ENCODE peak calls at places on chromosomes 5 and 9, in nine cellular contexts. U is SW480; F is K562; Y is Peyer's patch; V is C1 segment of cervical spinal cord; Q is stimulated activated CD4-positive, alpha-beta T cell treated with anti-CD3 and anti-CD28 coated beads, Interleukin-12 subunit alpha, Interleukin-12 subunit beta, amount 100 ng/mL, for 4 hours; B is NCI-H1105 treated with DMSO at 0.1 percent for 48 hours; T is AG04450; H is fibroblast of mammary gland. X is an unnamed sample.

GRCh38 chr5:162288647-162289296 is 221.2 kb downstream of the GABRG2 start:
- DNase-seq in F (no peak), H (no peak), B (no peak), U (no peak), Q (no peak), T (no peak), Y (no peak), V (no peak), X (no peak)

GRCh38 chr9:90801507-90802289 is at the start of gene SYK:
- DNase-seq in T (no peak), V (no peak), Y (peak; percentile 89), U (peak; percentile 79), Q (no peak), H (no peak), B (peak; percentile 66), F (peak; percentile 49), X (no peak)

GRCh38 chr9:133979921-133980863 is 11.9 kb downstream of the VAV2 start:
- DNase-seq in U (no peak), B (no peak), Q (no peak), H (no peak), T (no peak), Y (peak; percentile 46), F (no peak), V (no peak), X (no peak)

GRCh38 chr5:14872070-14872989 is 752 bp upstream of the ANKH start:
- DNase-seq in U (peak; percentile 77), V (peak; percentile 82), B (peak; percentile 24), H (peak; percentile 37), F (peak; percentile 50), Y (peak; percentile 80), Q (peak; percentile 54), T (no peak), X (peak; percentile 28)

GRCh38 chr9:126024581-126025230 is 277.5 kb downstream of the PBX3 start:
- DNase-seq in B (no peak), Q (no peak), V (no peak), F (no peak), Y (peak; percentile 25), T (no peak), U (no peak), H (no peak), X (no peak)

GRCh38 chr5:177234761-177235315 is 68.7 kb downstream of the RAB24 start:
- DNase-seq in H (no peak), F (no peak), B (no peak), T (no peak), U (no peak), V (no peak), Y (no peak), Q (no peak), X (no peak)

GRCh38 chr9:79149585-79149984 is 422.2 kb upstream of the TLE4 start:
- DNase-seq in Q (no peak), B (no peak), H (no peak), V (no peak), U (no peak), T (no peak), Y (no peak), F (no peak), X (no peak)

GRCh38 chr9:116661037-116661954 is 25.8 kb upstream of the TRIM32 start:
- DNase-seq in Y (no peak), Q (no peak), V (peak; percentile 4), H (peak; percentile 83), B (peak; percentile 68), T (peak; percentile 74), U (peak; percentile 75), F (peak; percentile 47), X (peak; percentile 79)

GRCh38 chr5:138180183-138180782 is 1.4 kb downstream of the KIF20A start:
- DNase-seq in U (peak; percentile 75), V (no peak), H (peak; percentile 70), T (peak; percentile 18), B (peak; percentile 57), F (peak; percentile 45), Q (no peak), Y (no peak), X (peak; percentile 71)

GRCh38 chr5:132268698-132269551 is 11.4 kb downstream of the PDLIM4 start:
- DNase-seq in U (no peak), V (no peak), Q (no peak), B (no peak), H (peak; percentile 78), T (no peak), Y (no peak), F (peak; percentile 48), X (peak; percentile 69)

GRCh38 chr9:129398901-129399300 is 220.8 kb upstream of the IER5L start:
- DNase-seq in Y (no peak), Q (no peak), F (no peak), T (no peak), V (no peak), U (no peak), B (no peak), H (no peak), X (no peak)

GRCh38 chr9:130331573-130331972 is 66.0 kb downstream of the HMCN2 start:
- DNase-seq in V (no peak), Q (no peak), Y (no peak), B (no peak), H (peak; percentile 80), T (peak; percentile 55), F (no peak), U (peak; percentile 10), X (peak; percentile 40)

GRCh38 chr5:58455066-58455465 is 4.8 kb downstream of the PLK2 start:
- DNase-seq in H (peak; percentile 73), Q (no peak), F (no peak), T (no peak), Y (no peak), V (no peak), B (no peak), U (no peak), X (no peak)

GRCh38 chr5:98308960-98309359 is 464.5 kb upstream of the RGMB start:
- DNase-seq in Y (no peak), V (no peak), F (no peak), B (no peak), T (no peak), U (no peak), Q (no peak), H (peak; percentile 31), X (peak; percentile 57)

GRCh38 chr5:72955143-72955767 is 586 bp upstream of the FCHO2 start:
- DNase-seq in V (no peak), H (no peak), Y (peak; percentile 85), F (peak; percentile 45), B (peak; percentile 22), T (no peak), U (peak; percentile 34), Q (no peak), X (peak; percentile 73)

GRCh38 chr9:132283165-132283564 is 71.6 kb downstream of the SETX start:
- DNase-seq in B (no peak), H (no peak), F (no peak), Q (no peak), U (no peak), Y (no peak), V (no peak), T (no peak), X (peak; percentile 12)

GRCh38 chr9:79902937-79903600 is 331.3 kb downstream of the TLE4 start:
- DNase-seq in U (no peak), Y (no peak), H (no peak), Q (no peak), B (no peak), F (no peak), T (no peak), V (no peak), X (no peak)

GRCh38 chr9:6973762-6974161 is 216.0 kb downstream of the KDM4C start:
- DNase-seq in F (no peak), B (no peak), T (no peak), Y (no peak), Q (no peak), H (peak; percentile 77), U (no peak), V (no peak), X (peak; percentile 77)

GRCh38 chr5:178425621-178426068 is 164.5 kb downstream of the COL23A1 start:
- DNase-seq in T (no peak), V (no peak), Y (no peak), B (no peak), F (no peak), U (no peak), Q (no peak), H (no peak), X (no peak)

GRCh38 chr5:1884638-1885475 is 2.1 kb upstream of the IRX4 start:
- DNase-seq in Y (no peak), F (no peak), B (no peak), T (no peak), H (no peak), V (no peak), Q (no peak), U (no peak), X (no peak)

GRCh38 chr5:180491496-180491895 is 2.7 kb upstream of the CNOT6 start:
- DNase-seq in T (no peak), F (no peak), B (no peak), H (no peak), U (no peak), Y (peak; percentile 23), Q (no peak), V (no peak), X (no peak)

GRCh38 chr5:173794901-173795416 is 93.2 kb upstream of the CPEB4 start:
- DNase-seq in V (no peak), U (no peak), T (no peak), Q (no peak), B (no peak), F (no peak), Y (no peak), H (no peak), X (no peak)

GRCh38 chr5:163773181-163773580 is 267.8 kb downstream of the MAT2B start:
- DNase-seq in V (no peak), H (no peak), U (no peak), T (no peak), Y (no peak), F (no peak), B (no peak), Q (no peak), X (no peak)

GRCh38 chr9:132769895-132770774 is 99.9 kb downstream of the GTF3C4 start:
- DNase-seq in V (no peak), H (peak; percentile 57), Q (peak; percentile 62), T (no peak), B (no peak), F (no peak), Y (peak; percentile 76), U (no peak), X (peak; percentile 65)

GRCh38 chr9:31045810-31046209 is 1338.6 kb upstream of the ACO1 start:
- DNase-seq in V (no peak), Q (no peak), T (no peak), H (no peak), B (no peak), U (no peak), F (no peak), Y (no peak), X (no peak)

GRCh38 chr9:131178382-131178781 is 53.0 kb downstream of the NUP214 start:
- DNase-seq in F (peak; percentile 100), U (peak; percentile 50), B (peak; percentile 23), H (peak; percentile 60), Y (peak; percentile 70), Q (peak; percentile 69), T (peak; percentile 74), V (peak; percentile 17), X (peak; percentile 75)

GRCh38 chr9:25542319-25542718 is 135.9 kb downstream of the TUSC1 start:
- DNase-seq in F (no peak), T (no peak), Y (no peak), Q (no peak), B (no peak), U (no peak), H (no peak), V (no peak), X (no peak)

GRCh38 chr9:36166150-36166927 is 2.8 kb upstream of the CCIN start:
- DNase-seq in B (no peak), U (peak; percentile 84), Q (peak; percentile 80), F (peak; percentile 91), V (peak; percentile 66), T (no peak), H (peak; percentile 84), Y (peak; percentile 90), X (peak; percentile 88)

GRCh38 chr9:82410306-82410705 is 421.7 kb downstream of the SPATA31D1 start:
- DNase-seq in B (no peak), F (no peak), T (peak; percentile 16), H (peak; percentile 19), Q (no peak), V (no peak), Y (no peak), U (peak; percentile 9), X (peak; percentile 62)

GRCh38 chr5:72252574-72253155 is 67.4 kb downstream of the MRPS27 start:
- DNase-seq in Q (no peak), V (no peak), U (no peak), Y (no peak), T (no peak), B (no peak), F (no peak), H (peak; percentile 32), X (peak; percentile 38)

GRCh38 chr9:115972362-115972761 is 181.2 kb upstream of the PAPPA start:
- DNase-seq in Q (no peak), U (no peak), Y (no peak), B (no peak), V (no peak), H (no peak), T (no peak), F (no peak), X (peak; percentile 51)

X was measured in iris pigment epithelial cell.